ENCODE peak calls at places on chromosomes 12 and 14, in five cellular contexts. One of them, this sample, is unnamed.

GRCh38 chr14:89146291-89146690 is 270.7 kb downstream of the FOXN3 start:
- DNase-seq in activated T-helper 1 cell treated with Interleukin-2 at 50 U/mL for 16 hours: no peak
- DNase-seq in fibroblast of mammary gland: no peak
- DNase-seq in RWPE1: no peak
- DNase-seq in HFFc6: no peak
- DNase-seq in this sample: no peak

GRCh38 chr14:54681819-54682261 is 114.9 kb downstream of the SAMD4A start:
- DNase-seq in HFFc6: peak; percentile 80
- DNase-seq in fibroblast of mammary gland: peak; percentile 51
- DNase-seq in RWPE1: peak; percentile 45
- DNase-seq in activated T-helper 1 cell treated with Interleukin-2 at 50 U/mL for 16 hours: no peak
- DNase-seq in this sample: no peak

GRCh38 chr14:99522457-99522891 is 41.3 kb downstream of the CCNK start:
- DNase-seq in fibroblast of mammary gland: peak; percentile 60
- DNase-seq in RWPE1: no peak
- DNase-seq in HFFc6: peak; percentile 56
- DNase-seq in activated T-helper 1 cell treated with Interleukin-2 at 50 U/mL for 16 hours: no peak
- DNase-seq in this sample: no peak

GRCh38 chr14:103416916-103417315 is 31.7 kb downstream of the MARK3 start:
- DNase-seq in RWPE1: no peak
- DNase-seq in HFFc6: no peak
- DNase-seq in fibroblast of mammary gland: no peak
- DNase-seq in activated T-helper 1 cell treated with Interleukin-2 at 50 U/mL for 16 hours: no peak
- DNase-seq in this sample: no peak

GRCh38 chr12:121990692-121991603 is 30.7 kb upstream of the BCL7A start:
- DNase-seq in HFFc6: peak; percentile 24
- DNase-seq in RWPE1: no peak
- DNase-seq in fibroblast of mammary gland: peak; percentile 51
- DNase-seq in activated T-helper 1 cell treated with Interleukin-2 at 50 U/mL for 16 hours: no peak
- DNase-seq in this sample: no peak

GRCh38 chr14:39430762-39431415 is 1.3 kb downstream of the FBXO33 start:
- DNase-seq in HFFc6: peak; percentile 7
- DNase-seq in activated T-helper 1 cell treated with Interleukin-2 at 50 U/mL for 16 hours: no peak
- DNase-seq in RWPE1: peak; percentile 5
- DNase-seq in fibroblast of mammary gland: peak; percentile 24
- DNase-seq in this sample: peak; percentile 17

GRCh38 chr14:100893228-100893601 is 10.3 kb downstream of the RTL1 start:
- DNase-seq in HFFc6: no peak
- DNase-seq in RWPE1: no peak
- DNase-seq in activated T-helper 1 cell treated with Interleukin-2 at 50 U/mL for 16 hours: no peak
- DNase-seq in fibroblast of mammary gland: no peak
- DNase-seq in this sample: no peak

GRCh38 chr12:51443573-51443972 is 18.9 kb downstream of the SLC4A8 start:
- DNase-seq in activated T-helper 1 cell treated with Interleukin-2 at 50 U/mL for 16 hours: no peak
- DNase-seq in RWPE1: no peak
- DNase-seq in HFFc6: no peak
- DNase-seq in fibroblast of mammary gland: no peak
- DNase-seq in this sample: no peak

GRCh38 chr12:64590183-64590582 is 20.1 kb upstream of the RASSF3 start:
- DNase-seq in activated T-helper 1 cell treated with Interleukin-2 at 50 U/mL for 16 hours: no peak
- DNase-seq in RWPE1: no peak
- DNase-seq in HFFc6: no peak
- DNase-seq in fibroblast of mammary gland: no peak
- DNase-seq in this sample: no peak

GRCh38 chr12:10101648-10102220 is 2.9 kb upstream of the CLEC1A start:
- DNase-seq in activated T-helper 1 cell treated with Interleukin-2 at 50 U/mL for 16 hours: no peak
- DNase-seq in RWPE1: no peak
- DNase-seq in fibroblast of mammary gland: no peak
- DNase-seq in HFFc6: no peak
- DNase-seq in this sample: no peak